ENCODE peak calls at places on chromosome 6, in seven cellular contexts. O is nephron progenitor cell, Q is progenitor cell of endocrine pancreas, K is HFF-Myc, G is fibroblast of lung, N is BE2C, J is cardiac muscle cell. S is an unnamed sample.

GRCh38 chr6:80771941-80772340 is 665.5 kb downstream of the BCKDHB start:
- DNase-seq in O (peak), Q (peak), K (peak), G (peak), N (no peak), J (peak), S (peak)

GRCh38 chr6:150043096-150043495 is 17.8 kb upstream of the RAET1L start:
- DNase-seq in O (no peak), Q (no peak), K (no peak), G (no peak), N (no peak), J (no peak), S (no peak)

GRCh38 chr6:141467041-141467440 is 665.7 kb upstream of the GJE1 start:
- DNase-seq in O (no peak), Q (no peak), K (no peak), G (no peak), N (no peak), J (no peak), S (no peak)

GRCh38 chr6:20211037-20211940 is 980 bp downstream of the MBOAT1 start:
- DNase-seq in O (no peak), Q (no peak), K (no peak), G (peak), N (no peak), J (no peak), S (no peak)

GRCh38 chr6:10837009-10837691 is 1.2 kb downstream of the MAK start:
- DNase-seq in O (peak), Q (peak), K (no peak), G (peak), N (no peak), J (peak), S (peak)

GRCh38 chr6:119355890-119356289 is 6.3 kb upstream of the MAN1A1 start:
- DNase-seq in O (no peak), Q (no peak), K (no peak), G (no peak), N (no peak), J (no peak), S (no peak)

GRCh38 chr6:43216200-43216599 is 13.1 kb downstream of the DNPH1 start:
- DNase-seq in O (no peak), Q (no peak), K (no peak), G (no peak), N (no peak), J (no peak), S (no peak)

GRCh38 chr6:7171119-7171518 is 63.4 kb downstream of the RREB1 start:
- DNase-seq in O (no peak), Q (no peak), K (no peak), G (no peak), N (no peak), J (no peak), S (no peak)

GRCh38 chr6:29723666-29724588 is 693 bp downstream of the HLA-F start:
- DNase-seq in O (peak), Q (no peak), K (no peak), G (no peak), N (no peak), J (peak), S (peak)

GRCh38 chr6:157647261-157647915 is 175.7 kb upstream of the SNX9 start:
- DNase-seq in O (no peak), Q (no peak), K (no peak), G (no peak), N (no peak), J (no peak), S (no peak)

GRCh38 chr6:2221724-2222274 is 23.6 kb downstream of the GMDS start:
- DNase-seq in O (no peak), Q (no peak), K (no peak), G (no peak), N (no peak), J (no peak), S (no peak)

GRCh38 chr6:117555882-117556498 is 46.3 kb downstream of the GOPC start:
- DNase-seq in O (peak), Q (peak), K (no peak), G (peak), N (peak), J (peak), S (peak)

GRCh38 chr6:128070406-128070805 is 169.5 kb upstream of the THEMIS start:
- DNase-seq in O (no peak), Q (no peak), K (no peak), G (peak), N (no peak), J (no peak), S (no peak)

GRCh38 chr6:167307342-167307955 is 16.3 kb downstream of the UNC93A start:
- DNase-seq in O (no peak), Q (no peak), K (no peak), G (no peak), N (no peak), J (no peak), S (no peak)

GRCh38 chr6:33800248-33800647 is 3.6 kb downstream of the MLN start:
- DNase-seq in O (no peak), Q (no peak), K (no peak), G (no peak), N (no peak), J (no peak), S (no peak)

GRCh38 chr6:154569136-154569862 is 58.8 kb upstream of the CNKSR3 start:
- DNase-seq in O (no peak), Q (no peak), K (no peak), G (no peak), N (peak), J (no peak), S (no peak)

GRCh38 chr6:121093928-121094327 is 240.4 kb downstream of the TBC1D32 start:
- DNase-seq in O (no peak), Q (no peak), K (no peak), G (peak), N (no peak), J (no peak), S (no peak)

GRCh38 chr6:26268659-26269402 is 96.2 kb upstream of the BTN3A2 start:
- DNase-seq in O (peak), Q (peak), K (no peak), G (peak), N (no peak), J (no peak), S (no peak)

GRCh38 chr6:44738652-44739141 is 351.2 kb downstream of the CDC5L start:
- DNase-seq in O (peak), Q (no peak), K (no peak), G (peak), N (no peak), J (peak), S (no peak)

GRCh38 chr6:87482382-87482781 is 9.6 kb downstream of the SLC35A1 start:
- DNase-seq in O (no peak), Q (no peak), K (no peak), G (no peak), N (no peak), J (no peak), S (no peak)

GRCh38 chr6:16921399-16922110 is 160.3 kb upstream of the ATXN1 start:
- DNase-seq in O (no peak), Q (no peak), K (no peak), G (peak), N (no peak), J (no peak), S (no peak)

GRCh38 chr6:130811932-130812331 is 15.3 kb upstream of the SMLR1 start:
- DNase-seq in O (no peak), Q (no peak), K (no peak), G (peak), N (no peak), J (no peak), S (no peak)

GRCh38 chr6:38755207-38755606 is 40.1 kb downstream of the DNAH8 start:
- DNase-seq in O (no peak), Q (no peak), K (no peak), G (no peak), N (no peak), J (no peak), S (no peak)

GRCh38 chr6:16483315-16483875 is 245.0 kb downstream of the GMPR start:
- DNase-seq in O (no peak), Q (no peak), K (no peak), G (no peak), N (no peak), J (no peak), S (no peak)

GRCh38 chr6:101926149-101926925 is 532.8 kb downstream of the GRIK2 start:
- DNase-seq in O (no peak), Q (no peak), K (peak), G (no peak), N (no peak), J (no peak), S (no peak)

GRCh38 chr6:124882580-124883393 is 79.5 kb upstream of the RNF217 start:
- DNase-seq in O (no peak), Q (no peak), K (no peak), G (peak), N (no peak), J (no peak), S (no peak)

GRCh38 chr6:109192865-109193264 is 97.6 kb downstream of the CEP57L1 start:
- DNase-seq in O (no peak), Q (no peak), K (no peak), G (no peak), N (no peak), J (no peak), S (no peak)

GRCh38 chr6:109186012-109186411 is 90.7 kb downstream of the CEP57L1 start:
- DNase-seq in O (no peak), Q (no peak), K (no peak), G (no peak), N (no peak), J (no peak), S (no peak)

GRCh38 chr6:109184638-109185037 is 89.3 kb downstream of the CEP57L1 start:
- DNase-seq in O (no peak), Q (no peak), K (no peak), G (no peak), N (no peak), J (no peak), S (no peak)

GRCh38 chr6:109187399-109188114 is 92.2 kb downstream of the CEP57L1 start:
- DNase-seq in O (peak), Q (peak), K (no peak), G (peak), N (peak), J (peak), S (peak)

DNA sequence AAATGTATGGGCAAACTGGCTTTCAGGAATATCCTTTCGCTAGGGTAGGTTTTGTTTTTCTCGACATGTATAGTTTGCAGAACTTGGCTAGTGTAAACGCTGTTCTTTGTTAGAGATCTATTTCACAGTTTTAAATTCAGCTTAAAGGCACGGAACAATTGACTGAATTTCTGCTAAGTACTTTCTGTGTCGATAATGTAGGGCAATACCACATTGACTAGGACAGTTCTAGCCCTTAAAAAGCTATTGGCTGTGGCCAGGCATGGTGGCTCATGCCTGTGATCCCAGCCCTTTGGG is 92.8 kb downstream of the CEP57L1 start:
- DNase-seq in O (no peak), Q (no peak), K (no peak), G (no peak), N (no peak), J (no peak), S (no peak)
- TF ChIP-seq CTCF in O (peak), Q (no peak), K (no peak), G (no peak), N (no peak), J (no peak), S (peak)

GRCh38 chr6:111711476-111711875 is 105.8 kb upstream of the TRAF3IP2 start:
- DNase-seq in O (peak), Q (no peak), K (no peak), G (no peak), N (peak), J (no peak), S (peak)
- TF ChIP-seq CTCF in O (no peak), Q (no peak), K (no peak), G (no peak), N (peak), J (no peak), S (no peak)

DNA sequence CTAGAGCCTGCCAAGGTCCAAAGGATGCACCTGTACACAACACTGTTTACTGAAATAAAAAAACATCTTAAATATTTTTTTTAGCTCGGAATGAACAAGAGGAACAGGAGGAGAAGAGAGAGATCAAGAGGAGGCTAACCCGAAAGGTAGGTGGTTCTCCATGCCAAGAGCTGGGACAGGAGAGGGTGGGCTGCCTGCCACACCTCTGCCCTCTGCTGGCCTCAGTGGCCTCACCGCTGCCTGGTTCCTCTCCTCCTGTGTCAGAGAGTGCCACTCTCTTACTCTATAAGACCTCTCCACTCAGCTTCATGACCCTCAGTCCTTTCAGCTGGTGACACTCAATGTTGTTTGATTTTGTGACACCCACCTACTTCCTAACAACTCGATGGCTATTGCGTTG is 50.2 kb downstream of the TBC1D7 start:
- DNase-seq in O (peak), Q (no peak), K (no peak), G (no peak), N (no peak), J (peak), S (peak)
- TF ChIP-seq CTCF in O (peak), Q (peak), K (peak), G (no peak), N (peak), J (peak), S (no peak)

GRCh38 chr6:37058084-37058586 is 52.7 kb downstream of the FGD2 start:
- DNase-seq in O (no peak), Q (no peak), K (no peak), G (peak), N (no peak), J (no peak), S (no peak)

GRCh38 chr6:37060195-37060559 is 54.7 kb downstream of the FGD2 start:
- DNase-seq in O (no peak), Q (no peak), K (no peak), G (no peak), N (no peak), J (no peak), S (no peak)

GRCh38 chr6:37057678-37058077 is 52.2 kb downstream of the FGD2 start:
- DNase-seq in O (no peak), Q (no peak), K (no peak), G (no peak), N (no peak), J (no peak), S (no peak)

GRCh38 chr6:37061157-37061804 is 55.8 kb downstream of the FGD2 start:
- DNase-seq in O (no peak), Q (no peak), K (no peak), G (no peak), N (no peak), J (no peak), S (no peak)

DNA sequence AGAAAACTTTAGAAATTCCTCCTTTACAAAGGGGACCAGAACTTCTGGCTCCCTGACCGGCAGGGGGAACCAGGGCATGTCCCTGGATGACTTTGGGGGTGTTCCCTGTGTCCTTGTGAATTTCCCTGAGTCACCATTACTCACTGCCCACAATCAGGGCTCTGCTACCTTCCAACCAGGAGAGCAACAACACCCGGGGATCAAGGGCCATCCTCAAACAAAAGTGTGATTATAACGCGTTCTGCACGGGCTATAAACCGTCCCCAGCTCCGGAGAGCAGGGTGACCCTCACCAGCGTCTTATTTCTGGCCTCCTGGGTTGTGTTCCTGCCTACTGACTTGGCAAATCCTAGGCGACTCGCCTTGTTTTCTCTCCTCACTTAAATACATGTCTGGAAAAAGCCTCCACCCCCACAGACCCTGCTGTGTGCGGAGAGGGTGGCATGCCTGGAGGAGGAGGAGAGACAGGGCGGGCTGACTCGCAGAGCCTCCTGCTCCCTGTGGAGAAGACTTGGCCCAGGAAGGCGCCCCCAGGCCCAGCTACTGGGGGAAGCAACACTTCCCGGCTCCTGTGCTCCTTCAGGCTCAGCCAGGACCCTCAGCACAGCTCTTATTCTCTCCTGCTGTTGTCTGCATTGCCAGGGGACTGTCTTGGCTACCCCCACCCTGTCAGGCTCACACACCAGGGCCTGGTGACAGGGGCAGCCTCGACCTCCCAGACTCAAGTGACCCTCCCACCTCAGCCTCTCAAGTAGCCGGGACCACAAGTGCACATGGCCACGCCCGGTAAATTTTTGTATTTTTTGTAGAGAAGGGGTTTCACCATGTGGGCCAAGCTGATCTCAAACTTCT is 54.1 kb downstream of the FGD2 start:
- DNase-seq in O (peak), Q (no peak), K (peak), G (peak), N (peak), J (peak), S (peak)
- TF ChIP-seq CTCF in O (peak), Q (peak), K (peak), G (peak), N (peak), J (peak), S (peak)

DNA sequence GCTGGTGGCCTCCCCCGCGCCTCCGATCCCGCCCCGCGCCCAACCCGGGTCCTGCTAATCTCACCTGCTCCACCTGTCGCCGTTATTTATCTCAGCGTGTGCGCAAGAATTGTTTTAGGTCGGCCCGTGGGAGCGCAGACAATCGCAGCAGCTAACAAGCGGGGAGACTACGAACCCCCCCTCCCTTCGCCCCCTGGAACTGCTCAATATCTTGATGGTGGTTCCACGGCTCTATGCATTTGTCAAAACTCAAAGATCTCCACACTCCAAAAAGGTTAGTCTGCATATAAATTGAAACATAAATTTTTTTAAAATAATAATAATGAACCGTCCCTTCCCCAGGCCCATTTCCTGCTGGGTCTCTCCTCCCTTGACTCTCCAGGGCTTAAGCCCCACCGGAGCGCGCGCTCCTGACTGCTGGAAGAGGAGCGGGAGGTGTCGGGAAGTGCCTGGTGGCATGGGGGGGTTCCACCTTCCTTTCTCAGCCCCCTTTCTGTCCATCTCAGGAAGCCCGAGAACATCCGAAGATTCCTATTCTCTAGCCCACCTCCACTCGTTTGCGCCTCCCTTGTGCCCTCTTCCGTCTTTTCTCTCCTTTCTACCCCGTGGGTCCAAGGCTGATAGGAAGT is 1.6 kb upstream of the MDGA1 start:
- DNase-seq in O (no peak), Q (no peak), K (no peak), G (no peak), N (no peak), J (no peak), S (no peak)
- TF ChIP-seq CTCF in O (no peak), Q (no peak), K (no peak), G (no peak), N (no peak), J (no peak), S (no peak)

DNA sequence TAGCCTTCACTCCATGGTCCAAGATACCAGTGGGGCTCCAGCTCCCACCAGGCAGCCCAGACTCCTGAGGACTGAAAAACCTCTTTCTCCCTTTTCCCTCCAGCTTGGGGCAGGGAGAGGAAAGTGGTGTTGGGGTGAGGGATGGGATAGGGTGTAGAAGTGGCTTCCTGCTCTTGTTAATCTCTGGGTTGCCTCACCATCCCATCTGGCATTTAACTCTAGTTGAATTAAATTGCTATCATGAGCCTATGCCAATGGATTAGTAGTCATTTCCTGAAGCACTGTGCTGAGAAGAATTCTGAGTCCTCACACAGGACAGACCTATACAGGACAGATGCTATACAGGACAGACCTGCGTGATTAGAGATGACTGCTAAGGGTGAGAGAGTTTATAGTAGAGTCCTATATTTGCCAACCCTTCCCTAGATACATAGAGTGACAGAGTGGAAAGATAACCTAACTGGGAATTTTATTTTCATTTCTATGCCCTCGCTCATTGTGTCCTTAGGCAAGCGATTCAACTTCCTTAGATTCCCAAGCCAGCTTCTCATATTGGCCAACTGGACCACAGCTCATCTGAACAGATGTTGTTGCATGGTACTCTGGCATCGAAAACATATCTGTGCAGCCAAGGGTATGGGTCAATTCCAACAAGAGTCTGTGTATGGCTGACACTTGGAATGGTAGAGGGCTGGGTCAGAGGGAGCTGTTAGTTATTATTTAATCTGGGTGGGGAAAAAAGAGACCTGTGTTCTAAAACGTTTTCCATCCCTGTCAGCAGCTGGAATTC is 42.8 kb downstream of the MCHR2 start:
- DNase-seq in O (no peak), Q (no peak), K (no peak), G (no peak), N (no peak), J (no peak), S (no peak)
- TF ChIP-seq CTCF in O (no peak), Q (no peak), K (no peak), G (no peak), N (no peak), J (no peak), S (no peak)

S was measured in endothelial cell.